ENCODE peak calls at places on chromosomes 12 and 14, in five cellular contexts. One of them, this sample, is unnamed.

GRCh38 chr12:49347307-49348237 is 884 bp downstream of the DNAJC22 start:
- DNase-seq in smooth muscle cell of the brain vasculature: no peak
- DNase-seq in mesothelial cell of epicardium: peak
- DNase-seq in stimulated activated CD4-positive, alpha-beta T cell treated with anti-CD3 and anti-CD28 coated beads, Interleukin-4, amount 100 ng/mL, for 24 hours: peak
- DNase-seq in HFF-Myc: no peak
- DNase-seq in this sample: no peak

GRCh38 chr14:105890474-105891220 is 364.3 kb downstream of the TMEM121 start:
- DNase-seq in smooth muscle cell of the brain vasculature: no peak
- DNase-seq in mesothelial cell of epicardium: peak
- DNase-seq in stimulated activated CD4-positive, alpha-beta T cell treated with anti-CD3 and anti-CD28 coated beads, Interleukin-4, amount 100 ng/mL, for 24 hours: no peak
- DNase-seq in HFF-Myc: no peak
- DNase-seq in this sample: no peak

GRCh38 chr12:3000548-3001275 is 41.5 kb downstream of the TEAD4 start:
- DNase-seq in smooth muscle cell of the brain vasculature: no peak
- DNase-seq in mesothelial cell of epicardium: no peak
- DNase-seq in stimulated activated CD4-positive, alpha-beta T cell treated with anti-CD3 and anti-CD28 coated beads, Interleukin-4, amount 100 ng/mL, for 24 hours: no peak
- DNase-seq in HFF-Myc: no peak
- DNase-seq in this sample: no peak

GRCh38 chr14:22071001-22071400 is 397.4 kb upstream of the OR4E1 start:
- DNase-seq in smooth muscle cell of the brain vasculature: no peak
- DNase-seq in mesothelial cell of epicardium: no peak
- DNase-seq in stimulated activated CD4-positive, alpha-beta T cell treated with anti-CD3 and anti-CD28 coated beads, Interleukin-4, amount 100 ng/mL, for 24 hours: peak
- DNase-seq in HFF-Myc: no peak
- DNase-seq in this sample: no peak

GRCh38 chr12:79563021-79563739 is 127.6 kb downstream of the PAWR start:
- DNase-seq in smooth muscle cell of the brain vasculature: no peak
- DNase-seq in mesothelial cell of epicardium: no peak
- DNase-seq in stimulated activated CD4-positive, alpha-beta T cell treated with anti-CD3 and anti-CD28 coated beads, Interleukin-4, amount 100 ng/mL, for 24 hours: no peak
- DNase-seq in HFF-Myc: no peak
- DNase-seq in this sample: no peak

GRCh38 chr12:38465020-38465419 is 148.4 kb downstream of the ALG10B start:
- DNase-seq in smooth muscle cell of the brain vasculature: no peak
- DNase-seq in mesothelial cell of epicardium: no peak
- DNase-seq in stimulated activated CD4-positive, alpha-beta T cell treated with anti-CD3 and anti-CD28 coated beads, Interleukin-4, amount 100 ng/mL, for 24 hours: no peak
- DNase-seq in HFF-Myc: no peak
- DNase-seq in this sample: no peak

GRCh38 chr14:99273724-99274345 is 1.8 kb upstream of the BCL11B start:
- DNase-seq in smooth muscle cell of the brain vasculature: no peak
- DNase-seq in mesothelial cell of epicardium: no peak
- DNase-seq in stimulated activated CD4-positive, alpha-beta T cell treated with anti-CD3 and anti-CD28 coated beads, Interleukin-4, amount 100 ng/mL, for 24 hours: no peak
- DNase-seq in HFF-Myc: no peak
- DNase-seq in this sample: peak

GRCh38 chr14:60721331-60722162 is 2.6 kb downstream of the SIX4 start:
- DNase-seq in smooth muscle cell of the brain vasculature: no peak
- DNase-seq in mesothelial cell of epicardium: peak
- DNase-seq in stimulated activated CD4-positive, alpha-beta T cell treated with anti-CD3 and anti-CD28 coated beads, Interleukin-4, amount 100 ng/mL, for 24 hours: peak
- DNase-seq in HFF-Myc: no peak
- DNase-seq in this sample: peak

GRCh38 chr12:27277846-27278260 is 33.8 kb downstream of the STK38L start:
- DNase-seq in smooth muscle cell of the brain vasculature: no peak
- DNase-seq in mesothelial cell of epicardium: no peak
- DNase-seq in stimulated activated CD4-positive, alpha-beta T cell treated with anti-CD3 and anti-CD28 coated beads, Interleukin-4, amount 100 ng/mL, for 24 hours: peak
- DNase-seq in HFF-Myc: peak
- DNase-seq in this sample: no peak

GRCh38 chr12:75602111-75602510 is 90.7 kb upstream of the KRR1 start:
- DNase-seq in smooth muscle cell of the brain vasculature: no peak
- DNase-seq in mesothelial cell of epicardium: no peak
- DNase-seq in stimulated activated CD4-positive, alpha-beta T cell treated with anti-CD3 and anti-CD28 coated beads, Interleukin-4, amount 100 ng/mL, for 24 hours: no peak
- DNase-seq in HFF-Myc: no peak
- DNase-seq in this sample: no peak

GRCh38 chr12:117023998-117024960 is 74.9 kb downstream of the TESC start:
- DNase-seq in smooth muscle cell of the brain vasculature: no peak
- DNase-seq in mesothelial cell of epicardium: no peak
- DNase-seq in stimulated activated CD4-positive, alpha-beta T cell treated with anti-CD3 and anti-CD28 coated beads, Interleukin-4, amount 100 ng/mL, for 24 hours: no peak
- DNase-seq in HFF-Myc: no peak
- DNase-seq in this sample: no peak

GRCh38 chr14:23301288-23301968 is 1.2 kb downstream of the PPP1R3E start:
- DNase-seq in smooth muscle cell of the brain vasculature: peak
- DNase-seq in mesothelial cell of epicardium: peak
- DNase-seq in stimulated activated CD4-positive, alpha-beta T cell treated with anti-CD3 and anti-CD28 coated beads, Interleukin-4, amount 100 ng/mL, for 24 hours: peak
- DNase-seq in HFF-Myc: peak
- DNase-seq in this sample: peak

GRCh38 chr12:110345176-110345651 is 58.3 kb downstream of the ANAPC7 start:
- DNase-seq in smooth muscle cell of the brain vasculature: no peak
- DNase-seq in mesothelial cell of epicardium: no peak
- DNase-seq in stimulated activated CD4-positive, alpha-beta T cell treated with anti-CD3 and anti-CD28 coated beads, Interleukin-4, amount 100 ng/mL, for 24 hours: no peak
- DNase-seq in HFF-Myc: no peak
- DNase-seq in this sample: no peak

GRCh38 chr12:47088021-47088944 is 8.5 kb upstream of the AMIGO2 start:
- DNase-seq in smooth muscle cell of the brain vasculature: no peak
- DNase-seq in mesothelial cell of epicardium: no peak
- DNase-seq in stimulated activated CD4-positive, alpha-beta T cell treated with anti-CD3 and anti-CD28 coated beads, Interleukin-4, amount 100 ng/mL, for 24 hours: no peak
- DNase-seq in HFF-Myc: no peak
- DNase-seq in this sample: no peak

GRCh38 chr14:38592764-38593442 is 337.0 kb upstream of the CLEC14A start:
- DNase-seq in smooth muscle cell of the brain vasculature: no peak
- DNase-seq in mesothelial cell of epicardium: no peak
- DNase-seq in stimulated activated CD4-positive, alpha-beta T cell treated with anti-CD3 and anti-CD28 coated beads, Interleukin-4, amount 100 ng/mL, for 24 hours: no peak
- DNase-seq in HFF-Myc: no peak
- DNase-seq in this sample: no peak

GRCh38 chr14:22976620-22977433 is 5.5 kb downstream of the AJUBA start:
- DNase-seq in smooth muscle cell of the brain vasculature: no peak
- DNase-seq in mesothelial cell of epicardium: no peak
- DNase-seq in stimulated activated CD4-positive, alpha-beta T cell treated with anti-CD3 and anti-CD28 coated beads, Interleukin-4, amount 100 ng/mL, for 24 hours: no peak
- DNase-seq in HFF-Myc: no peak
- DNase-seq in this sample: no peak

GRCh38 chr12:119715268-119715620 is 47.3 kb downstream of the PRKAB1 start:
- DNase-seq in smooth muscle cell of the brain vasculature: no peak
- DNase-seq in mesothelial cell of epicardium: no peak
- DNase-seq in stimulated activated CD4-positive, alpha-beta T cell treated with anti-CD3 and anti-CD28 coated beads, Interleukin-4, amount 100 ng/mL, for 24 hours: no peak
- DNase-seq in HFF-Myc: no peak
- DNase-seq in this sample: no peak

GRCh38 chr12:47896633-47897032 is 8.2 kb downstream of the VDR start:
- DNase-seq in smooth muscle cell of the brain vasculature: no peak
- DNase-seq in mesothelial cell of epicardium: no peak
- DNase-seq in stimulated activated CD4-positive, alpha-beta T cell treated with anti-CD3 and anti-CD28 coated beads, Interleukin-4, amount 100 ng/mL, for 24 hours: no peak
- DNase-seq in HFF-Myc: no peak
- DNase-seq in this sample: no peak

GRCh38 chr12:76183459-76184186 is 99.1 kb upstream of the NAP1L1 start:
- DNase-seq in smooth muscle cell of the brain vasculature: peak
- DNase-seq in mesothelial cell of epicardium: no peak
- DNase-seq in stimulated activated CD4-positive, alpha-beta T cell treated with anti-CD3 and anti-CD28 coated beads, Interleukin-4, amount 100 ng/mL, for 24 hours: peak
- DNase-seq in HFF-Myc: peak
- DNase-seq in this sample: no peak

GRCh38 chr12:10190558-10191388 is 11.9 kb downstream of the TMEM52B start:
- DNase-seq in smooth muscle cell of the brain vasculature: no peak
- DNase-seq in mesothelial cell of epicardium: no peak
- DNase-seq in stimulated activated CD4-positive, alpha-beta T cell treated with anti-CD3 and anti-CD28 coated beads, Interleukin-4, amount 100 ng/mL, for 24 hours: peak
- DNase-seq in HFF-Myc: no peak
- DNase-seq in this sample: peak

GRCh38 chr14:33586806-33587205 is 364.1 kb downstream of the EGLN3 start:
- DNase-seq in smooth muscle cell of the brain vasculature: no peak
- DNase-seq in mesothelial cell of epicardium: no peak
- DNase-seq in stimulated activated CD4-positive, alpha-beta T cell treated with anti-CD3 and anti-CD28 coated beads, Interleukin-4, amount 100 ng/mL, for 24 hours: no peak
- DNase-seq in HFF-Myc: no peak
- DNase-seq in this sample: no peak